ENCODE peak calls at places on chromosomes 5 and 9, in six cellular contexts. Z is ovary; O is activated naive CD4-positive, alpha-beta T cell; D is Caki2; A is midbrain; L is ureter. C is an unnamed sample.
A peak's percentile ranks its signal among the peaks of the same experiment; 100 is the strongest.

GRCh38 chr9:16247188-16247875 is 623.1 kb downstream of the BNC2 start:
- DNase-seq in D (peak; percentile 77), A (no peak), L (no peak), Z (no peak), O (no peak), C (no peak)

GRCh38 chr5:151384106-151384505 is 36.7 kb upstream of the SLC36A2 start:
- DNase-seq in O (no peak), Z (no peak), L (no peak), A (no peak), D (no peak), C (no peak)

GRCh38 chr5:147748590-147748989 is 33.9 kb downstream of the JAKMIP2 start:
- DNase-seq in D (no peak), Z (no peak), A (no peak), L (no peak), O (no peak), C (no peak)

GRCh38 chr9:134293031-134293521 is 33.2 kb upstream of the RXRA start:
- DNase-seq in L (no peak), A (no peak), O (no peak), Z (no peak), D (no peak), C (peak; percentile 27)

GRCh38 chr9:87193925-87194380 is 246.6 kb upstream of the GAS1 start:
- DNase-seq in D (no peak), A (no peak), Z (no peak), O (no peak), L (no peak), C (no peak)

GRCh38 chr9:99466104-99466503 is 244.0 kb downstream of the SEC61B start:
- DNase-seq in O (no peak), A (no peak), L (no peak), Z (no peak), D (no peak), C (no peak)

GRCh38 chr9:79809931-79810330 is 238.2 kb downstream of the TLE4 start:
- DNase-seq in A (no peak), O (no peak), Z (no peak), D (peak; percentile 70), L (no peak), C (no peak)

GRCh38 chr5:82149434-82149833 is 128.7 kb downstream of the RPS23 start:
- DNase-seq in D (no peak), L (no peak), Z (no peak), A (no peak), O (no peak), C (no peak)

GRCh38 chr5:54274944-54275343 is 35.4 kb downstream of the ARL15 start:
- DNase-seq in A (no peak), O (no peak), D (no peak), L (no peak), Z (no peak), C (no peak)

GRCh38 chr9:123335227-123335985 is 20.6 kb upstream of the CRB2 start:
- DNase-seq in A (no peak), Z (no peak), L (no peak), D (peak; percentile 16), O (no peak), C (no peak)

GRCh38 chr5:141872496-141873356 is 5.5 kb downstream of the PCDH1 start:
- DNase-seq in A (no peak), O (no peak), D (no peak), L (peak; percentile 12), Z (no peak), C (no peak)

GRCh38 chr5:112407666-112408065 is 11.4 kb downstream of the EPB41L4A start:
- DNase-seq in Z (no peak), A (no peak), O (no peak), D (no peak), L (no peak), C (no peak)

GRCh38 chr5:34011521-34011920 is 3.7 kb upstream of the AMACR start:
- DNase-seq in A (no peak), D (no peak), O (no peak), Z (no peak), L (no peak), C (no peak)

GRCh38 chr9:117145811-117146490 is 268.9 kb downstream of the ASTN2 start:
- DNase-seq in L (no peak), Z (no peak), D (no peak), O (no peak), A (no peak), C (no peak)

GRCh38 chr9:128420651-128421473 is at the start of gene CERCAM:
- DNase-seq in Z (peak; percentile 65), O (no peak), L (peak; percentile 55), A (peak; percentile 33), D (peak; percentile 57), C (no peak)

GRCh38 chr9:3526903-3527652 is 1.3 kb upstream of the RFX3 start:
- DNase-seq in L (no peak), Z (no peak), O (no peak), A (peak; percentile 66), D (no peak), C (no peak)

GRCh38 chr5:168972650-168973241 is 328.2 kb downstream of the SLIT3 start:
- DNase-seq in A (no peak), D (no peak), Z (no peak), L (no peak), O (no peak), C (no peak)

GRCh38 chr9:36136894-36137391 is 410 bp downstream of the GLIPR2 start:
- DNase-seq in O (no peak), A (peak; percentile 30), Z (no peak), D (no peak), L (no peak), C (no peak)

GRCh38 chr5:14476791-14477435 is 104.7 kb upstream of the OTULINL start:
- DNase-seq in L (no peak), O (no peak), D (no peak), Z (no peak), A (no peak), C (no peak)

GRCh38 chr5:54718647-54719046 is 201.1 kb downstream of the SNX18 start:
- DNase-seq in L (no peak), A (no peak), O (no peak), D (no peak), Z (no peak), C (no peak)

GRCh38 chr5:55613112-55613868 is 78.5 kb upstream of the PLPP1 start:
- DNase-seq in L (no peak), O (no peak), D (no peak), A (no peak), Z (no peak), C (no peak)

GRCh38 chr5:14204785-14205321 is 61.7 kb downstream of the TRIO start:
- DNase-seq in A (peak; percentile 15), O (no peak), D (peak; percentile 83), Z (peak; percentile 67), L (peak; percentile 64), C (peak; percentile 51)

GRCh38 chr5:52725781-52726180 is 61.9 kb upstream of the ITGA1 start:
- DNase-seq in O (no peak), L (no peak), D (no peak), Z (no peak), A (no peak), C (no peak)

GRCh38 chr9:27518006-27518405 is 6.1 kb upstream of the IFNK start:
- DNase-seq in L (no peak), O (no peak), D (no peak), A (no peak), Z (no peak), C (no peak)

GRCh38 chr5:65817936-65818335 is 95.9 kb downstream of the NLN start:
- DNase-seq in D (no peak), L (no peak), A (peak; percentile 29), O (no peak), Z (no peak), C (no peak)

GRCh38 chr5:19044931-19045695 is 942.9 kb downstream of the CDH18 start:
- DNase-seq in Z (no peak), D (no peak), L (no peak), O (no peak), A (no peak), C (no peak)

GRCh38 chr5:160230686-160231527 is 1.6 kb downstream of the FABP6 start:
- DNase-seq in O (no peak), A (no peak), Z (no peak), D (peak; percentile 82), L (no peak), C (no peak)

GRCh38 chr5:1781107-1781506 is 18.5 kb downstream of the MRPL36 start:
- DNase-seq in Z (no peak), A (no peak), D (no peak), L (no peak), O (no peak), C (no peak)